ENCODE peak calls at places on chromosomes 1 and 21, in four cellular contexts. H is A549, A is endothelial cell of umbilical vein, X is GM12878. E is an unnamed sample.

GRCh38 chr1:69246109-69246508 is 321.6 kb upstream of the LRRC7 start:
- DNase-seq in A (no peak), H (no peak), X (no peak), E (no peak)

GRCh38 chr1:237877628-237878027 is 13.1 kb downstream of the ZP4 start:
- DNase-seq in A (no peak), X (no peak), H (no peak), E (no peak)

GRCh38 chr1:180892272-180892671 is 20.4 kb upstream of the KIAA1614 start:
- DNase-seq in H (no peak), A (no peak), X (no peak), E (no peak)

GRCh38 chr1:159924791-159925712 is at the start of gene TAGLN2:
- DNase-seq in X (peak; percentile 60), H (peak; percentile 96), A (peak; percentile 93), E (peak; percentile 92)

GRCh38 chr1:97061604-97062003 is 340.0 kb downstream of the PTBP2 start:
- DNase-seq in A (no peak), X (no peak), H (no peak), E (no peak)

GRCh38 chr1:200029035-200029623 is 1.6 kb downstream of the NR5A2 start:
- DNase-seq in H (peak; percentile 67), X (no peak), A (peak; percentile 69), E (peak; percentile 44)

GRCh38 chr1:201670517-201670916 is 131.6 kb downstream of the NAV1 start:
- DNase-seq in H (no peak), A (no peak), X (no peak), E (no peak)

GRCh38 chr1:160416369-160416768 is 16.0 kb downstream of the VANGL2 start:
- DNase-seq in X (no peak), A (peak; percentile 31), H (peak; percentile 55), E (peak; percentile 39)

GRCh38 chr1:115423776-115424175 is 85.7 kb upstream of the NGF start:
- DNase-seq in X (no peak), A (no peak), H (no peak), E (no peak)

GRCh38 chr21:21046063-21046462 is 47.9 kb downstream of the NCAM2 start:
- DNase-seq in A (no peak), X (no peak), H (no peak), E (no peak)

GRCh38 chr1:93666613-93667384 is 14.8 kb downstream of the BCAR3 start:
- DNase-seq in H (no peak), A (peak; percentile 81), X (no peak), E (no peak)

GRCh38 chr21:41895643-41896493 is 16.7 kb upstream of the PRDM15 start:
- DNase-seq in A (peak; percentile 29), H (no peak), X (no peak), E (no peak)

GRCh38 chr1:185244015-185244747 is 72.9 kb downstream of the IVNS1ABP start:
- DNase-seq in A (peak; percentile 58), H (no peak), X (no peak), E (peak; percentile 11)

GRCh38 chr1:154835531-154836285 is 34.4 kb downstream of the KCNN3 start:
- DNase-seq in H (no peak), A (peak; percentile 66), X (no peak), E (no peak)

GRCh38 chr1:10170362-10170665 is 40.1 kb upstream of the KIF1B start:
- DNase-seq in A (no peak), X (peak; percentile 75), H (no peak), E (no peak)

GRCh38 chr1:162070094-162070748 is 730 bp downstream of the NOS1AP start:
- DNase-seq in A (no peak), X (no peak), H (peak; percentile 8), E (peak; percentile 7)

GRCh38 chr1:162069334-162070093 is at the start of gene NOS1AP:
- DNase-seq in A (peak; percentile 72), H (peak; percentile 62), X (no peak), E (peak; percentile 77)

GRCh38 chr1:162074548-162074947 is 5.1 kb downstream of the NOS1AP start:
- DNase-seq in X (no peak), A (no peak), H (no peak), E (peak; percentile 13)

GRCh38 chr1:162072770-162073169 is 3.3 kb downstream of the NOS1AP start:
- DNase-seq in A (peak; percentile 40), X (no peak), H (no peak), E (no peak)

GRCh38 chr1:162070825-162071224 is 1.3 kb downstream of the NOS1AP start:
- DNase-seq in X (no peak), H (no peak), A (peak; percentile 12), E (no peak)
- H3K4me3 ChIP-seq in X (no peak overlapping the region), H (peak overlapping the region; percentile 74), A (peak overlapping the region; percentile 61), E (no peak overlapping the region)

GRCh38 chr1:7259955-7260354 is 474.7 kb downstream of the CAMTA1 start:
- DNase-seq in X (no peak), H (no peak), A (no peak), E (no peak)

GRCh38 chr1:7256526-7256925 is 471.3 kb downstream of the CAMTA1 start:
- DNase-seq in X (no peak), H (no peak), A (no peak), E (no peak)

GRCh38 chr1:7258622-7259135 is 473.4 kb downstream of the CAMTA1 start:
- DNase-seq in A (no peak), H (no peak), X (no peak), E (no peak)

GRCh38 chr1:7255303-7256058 is 470.2 kb downstream of the CAMTA1 start:
- DNase-seq in H (no peak), X (no peak), A (no peak), E (no peak)

GRCh38 chr1:7257225-7257624 is 472.0 kb downstream of the CAMTA1 start:
- DNase-seq in H (no peak), X (no peak), A (no peak), E (no peak)
- TF ChIP-seq MYC in H (no peak), X (no peak), A (no peak), E (no peak)

DNA sequence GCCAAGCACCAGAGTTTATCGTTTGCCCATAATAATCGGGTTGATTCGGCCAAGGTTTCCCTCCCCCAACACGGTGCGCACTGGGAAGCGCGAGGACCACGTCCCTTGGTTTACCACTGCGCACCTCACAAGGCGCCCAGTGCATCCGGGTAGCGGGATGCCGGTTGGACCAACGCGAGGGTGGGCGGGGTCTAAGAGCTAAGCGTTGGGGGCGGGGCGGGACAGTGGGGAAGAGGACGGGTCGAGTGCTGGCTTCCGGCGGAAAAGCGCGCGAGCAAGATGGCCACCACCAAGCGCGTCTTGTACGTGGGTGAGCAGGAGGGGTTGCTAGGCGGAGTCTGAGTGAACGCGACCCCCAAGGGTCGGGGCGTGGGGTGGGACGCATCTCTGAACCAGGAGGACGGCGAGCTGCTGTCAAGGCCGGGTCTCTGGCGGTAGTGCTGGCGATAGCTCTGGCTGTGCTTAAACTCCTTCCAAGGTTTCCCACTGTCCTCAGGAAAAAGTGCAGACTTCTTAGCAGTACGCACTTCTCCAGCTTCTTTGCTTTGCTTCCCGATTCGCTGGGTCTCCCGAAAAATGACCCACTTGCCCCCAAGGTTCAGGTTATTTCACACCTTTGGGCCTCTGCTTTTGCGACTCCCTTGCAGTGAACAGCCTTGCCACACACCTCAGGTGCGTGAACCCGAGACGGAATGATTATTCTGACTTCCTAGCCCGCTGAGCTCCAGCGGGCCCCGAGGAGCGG is at the start of gene PPIE:
- DNase-seq in H (peak; percentile 68), X (peak; percentile 70), A (peak; percentile 88), E (peak; percentile 96)
- TF ChIP-seq POLR2A in H (peak; percentile 83), X (peak; percentile 99), A (peak; percentile 85), E (peak; percentile 84)

GRCh38 chr1:239253032-239253431 is 133.3 kb upstream of the CHRM3 start:
- DNase-seq in A (no peak), X (no peak), H (no peak), E (no peak)
- H3K4me3 ChIP-seq in A (no peak overlapping the region), X (no peak overlapping the region), H (no peak overlapping the region), E (no peak overlapping the region)

GRCh38 chr1:58305622-58306021 is 240.9 kb downstream of the OMA1 start:
- DNase-seq in A (no peak), H (no peak), X (no peak), E (no peak)

GRCh38 chr1:58316141-58316540 is 230.4 kb downstream of the OMA1 start:
- DNase-seq in X (no peak), H (no peak), A (no peak), E (no peak)

GRCh38 chr1:58308206-58308605 is 238.3 kb downstream of the OMA1 start:
- DNase-seq in A (no peak), X (no peak), H (no peak), E (no peak)

GRCh38 chr1:58310881-58311280 is 235.6 kb downstream of the OMA1 start:
- DNase-seq in A (no peak), X (no peak), H (no peak), E (no peak)

GRCh38 chr1:58310469-58310868 is 236.1 kb downstream of the OMA1 start:
- DNase-seq in A (no peak), H (no peak), X (no peak), E (no peak)
- TF ChIP-seq MYC in A (no peak), H (no peak), X (no peak), E (no peak)

GRCh38 chr1:230865062-230865817 is 3.1 kb downstream of the C1orf198 start:
- DNase-seq in A (no peak), X (no peak), H (no peak), E (no peak)
- TF ChIP-seq POLR2A in A (no peak), X (no peak), H (no peak), E (no peak)

GRCh38 chr1:117735045-117735992 is 129.5 kb downstream of the TENT5C start:
- DNase-seq in H (no peak), X (peak; percentile 9), A (peak; percentile 65), E (peak; percentile 54)
- H3K4me3 ChIP-seq in H (peak overlapping the region; percentile 35), X (no peak overlapping the region), A (peak overlapping the region; percentile 10), E (peak overlapping the region; percentile 59)